ENCODE peak calls at places on chromosome 6, in eight cellular contexts. N is activated CD4-positive, alpha-beta T cell treated with anti-CD3 and anti-CD28 coated beads for 1 hour; Q is PC-3; K is astrocyte of the spinal cord; U is foreskin melanocyte; E is cardiac fibroblast; O is NCI-H1105 treated with DMSO at 0.1 percent for 48 hours; C is RCC 7860. T is an unnamed sample.

GRCh38 chr6:162621246-162621645 is 106.3 kb downstream of the PRKN start:
- DNase-seq in N (no peak), Q (no peak), K (peak), U (no peak), E (peak), O (no peak), C (peak), T (peak)

GRCh38 chr6:49406241-49406970 is 56.6 kb downstream of the MMUT start:
- DNase-seq in N (no peak), Q (peak), K (no peak), U (no peak), E (peak), O (no peak), C (no peak), T (no peak)

GRCh38 chr6:159304641-159305040 is 135.4 kb downstream of the FNDC1 start:
- DNase-seq in N (no peak), Q (no peak), K (no peak), U (no peak), E (no peak), O (no peak), C (no peak), T (no peak)

GRCh38 chr6:69164564-69165252 is 529.6 kb downstream of the ADGRB3 start:
- DNase-seq in N (no peak), Q (peak), K (no peak), U (no peak), E (no peak), O (peak), C (no peak), T (no peak)

GRCh38 chr6:168616807-168617756 is 176.1 kb downstream of the SMOC2 start:
- DNase-seq in N (no peak), Q (no peak), K (no peak), U (no peak), E (peak), O (peak), C (no peak), T (no peak)

GRCh38 chr6:70860920-70861319 is 95.9 kb downstream of the B3GAT2 start:
- DNase-seq in N (no peak), Q (no peak), K (no peak), U (no peak), E (no peak), O (no peak), C (no peak), T (no peak)

GRCh38 chr6:46452312-46452917 is 38.8 kb downstream of the RCAN2 start:
- DNase-seq in N (no peak), Q (no peak), K (no peak), U (peak), E (no peak), O (peak), C (no peak), T (no peak)

GRCh38 chr6:40042232-40042631 is 108.0 kb upstream of the MOCS1 start:
- DNase-seq in N (no peak), Q (no peak), K (no peak), U (no peak), E (no peak), O (no peak), C (no peak), T (no peak)

GRCh38 chr6:85537055-85537494 is 56.6 kb downstream of the SNX14 start:
- DNase-seq in N (no peak), Q (peak), K (peak), U (no peak), E (peak), O (peak), C (peak), T (no peak)

GRCh38 chr6:159701413-159701999 is 8.5 kb upstream of the SOD2 start:
- DNase-seq in N (no peak), Q (peak), K (peak), U (peak), E (peak), O (no peak), C (peak), T (peak)

GRCh38 chr6:106446287-106446885 is 85.9 kb downstream of the CRYBG1 start:
- DNase-seq in N (no peak), Q (peak), K (peak), U (no peak), E (peak), O (peak), C (peak), T (peak)

GRCh38 chr6:105611606-105612005 is 208.7 kb upstream of the PREP start:
- DNase-seq in N (no peak), Q (no peak), K (no peak), U (no peak), E (no peak), O (no peak), C (no peak), T (no peak)

GRCh38 chr6:87012743-87013142 is 75.4 kb downstream of the HTR1E start:
- DNase-seq in N (no peak), Q (no peak), K (no peak), U (no peak), E (no peak), O (no peak), C (no peak), T (no peak)

GRCh38 chr6:40251609-40252008 is 317.3 kb upstream of the MOCS1 start:
- DNase-seq in N (no peak), Q (no peak), K (no peak), U (no peak), E (no peak), O (peak), C (no peak), T (no peak)

GRCh38 chr6:12030993-12031550 is 19.0 kb downstream of the HIVEP1 start:
- DNase-seq in N (no peak), Q (no peak), K (peak), U (no peak), E (no peak), O (no peak), C (no peak), T (no peak)

GRCh38 chr6:1952726-1953360 is 292.6 kb downstream of the GMDS start:
- DNase-seq in N (no peak), Q (peak), K (peak), U (no peak), E (peak), O (no peak), C (peak), T (no peak)

GRCh38 chr6:135182993-135183531 is 2.0 kb downstream of the MYB start:
- DNase-seq in N (peak), Q (peak), K (no peak), U (no peak), E (no peak), O (peak), C (no peak), T (no peak)

GRCh38 chr6:11770546-11771466 is 7.8 kb downstream of the ADTRP start:
- DNase-seq in N (no peak), Q (peak), K (peak), U (peak), E (peak), O (no peak), C (peak), T (peak)

GRCh38 chr6:30013296-30013922 is 47.7 kb upstream of the POLR1H start:
- DNase-seq in N (peak), Q (peak), K (no peak), U (no peak), E (no peak), O (peak), C (no peak), T (no peak)

GRCh38 chr6:130482645-130483390 is 117.0 kb downstream of the TMEM200A start:
- DNase-seq in N (no peak), Q (peak), K (peak), U (no peak), E (peak), O (no peak), C (no peak), T (no peak)

GRCh38 chr6:84641076-84641475 is 123.3 kb downstream of the TBX18 start:
- DNase-seq in N (no peak), Q (no peak), K (no peak), U (no peak), E (peak), O (no peak), C (no peak), T (no peak)

GRCh38 chr6:150443621-150444020 is 74.8 kb downstream of the IYD start:
- DNase-seq in N (no peak), Q (no peak), K (no peak), U (peak), E (no peak), O (no peak), C (no peak), T (no peak)

GRCh38 chr6:38175786-38176185 is 356.3 kb downstream of the ZFAND3 start:
- DNase-seq in N (no peak), Q (no peak), K (no peak), U (no peak), E (no peak), O (no peak), C (no peak), T (no peak)

GRCh38 chr6:89680551-89680950 is 42.0 kb upstream of the LYRM2 start:
- DNase-seq in N (no peak), Q (no peak), K (no peak), U (no peak), E (no peak), O (no peak), C (no peak), T (no peak)

GRCh38 chr6:125986956-125987617 is 747 bp downstream of the TRMT11 start:
- DNase-seq in N (no peak), Q (peak), K (peak), U (peak), E (peak), O (no peak), C (no peak), T (no peak)

GRCh38 chr6:128690063-128690462 is 169.7 kb upstream of the PTPRK start:
- DNase-seq in N (no peak), Q (no peak), K (no peak), U (no peak), E (no peak), O (no peak), C (no peak), T (no peak)

GRCh38 chr6:126112171-126112632 is 125.9 kb downstream of the TRMT11 start:
- DNase-seq in N (no peak), Q (peak), K (peak), U (no peak), E (peak), O (no peak), C (no peak), T (no peak)

GRCh38 chr6:45946352-45946751 is 69.3 kb downstream of the CLIC5 start:
- DNase-seq in N (no peak), Q (peak), K (peak), U (no peak), E (peak), O (no peak), C (no peak), T (no peak)

T was measured in COLO829.